ENCODE peak calls at places on chromosome 22, in six cellular contexts. T, Y, R, J, U and X are unnamed samples.

GRCh38 chr22:19848298-19849224 is 6.1 kb downstream of the GNB1L start:
- DNase-seq in U (no peak), T (no peak), J (no peak), Y (peak), R (no peak), X (no peak)

GRCh38 chr22:30763815-30764686 is 69.4 kb downstream of the OSBP2 start:
- DNase-seq in Y (peak), J (peak), R (no peak), U (peak), T (peak), X (peak)

GRCh38 chr22:42522546-42522945 is 3.0 kb upstream of the RRP7A start:
- DNase-seq in R (no peak), U (no peak), T (no peak), J (no peak), Y (no peak), X (no peak)

GRCh38 chr22:23608583-23608982 is 23.5 kb downstream of the DRICH1 start:
- DNase-seq in R (no peak), U (peak), T (peak), J (no peak), Y (no peak), X (no peak)

GRCh38 chr22:27238935-27239510 is 562.5 kb downstream of the MN1 start:
- DNase-seq in Y (no peak), R (no peak), T (no peak), J (no peak), U (peak), X (peak)

GRCh38 chr22:17890245-17890671 is 116.0 kb upstream of the BID start:
- DNase-seq in T (no peak), Y (no peak), R (no peak), U (no peak), J (no peak), X (no peak)

GRCh38 chr22:26994801-26995200 is 337.4 kb downstream of the MIAT start:
- DNase-seq in T (no peak), U (no peak), Y (no peak), R (no peak), J (no peak), X (no peak)

GRCh38 chr22:30606455-30607299 is at the start of gene TCN2:
- DNase-seq in R (no peak), T (peak), U (peak), J (peak), Y (no peak), X (peak)

GRCh38 chr22:31790240-31790639 is 36.4 kb downstream of the DEPDC5 start:
- DNase-seq in Y (no peak), J (no peak), R (no peak), U (no peak), T (no peak), X (no peak)

GRCh38 chr22:48845356-48845936 is 982.2 kb downstream of the BRD1 start:
- DNase-seq in U (no peak), Y (no peak), R (no peak), J (no peak), T (no peak), X (no peak)

GRCh38 chr22:38133331-38133730 is 22.8 kb upstream of the BAIAP2L2 start:
- DNase-seq in T (no peak), Y (no peak), U (no peak), R (no peak), J (no peak), X (no peak)

GRCh38 chr22:39171623-39172264 is 19.3 kb upstream of the CBX7 start:
- DNase-seq in Y (no peak), R (no peak), U (no peak), T (no peak), J (no peak), X (no peak)

GRCh38 chr22:23178512-23179254 is 1.6 kb upstream of the BCR start:
- DNase-seq in U (peak), T (peak), Y (peak), R (no peak), J (no peak), X (peak)

GRCh38 chr22:35413624-35414023 is 13.7 kb downstream of the MCM5 start:
- DNase-seq in R (no peak), T (no peak), J (no peak), Y (no peak), U (no peak), X (no peak)

GRCh38 chr22:24791362-24791761 is 14.6 kb upstream of the SGSM1 start:
- DNase-seq in U (no peak), J (no peak), T (no peak), R (no peak), Y (no peak), X (no peak)

GRCh38 chr22:49076300-49077035 is 751.2 kb downstream of the BRD1 start:
- DNase-seq in T (no peak), Y (no peak), J (no peak), R (no peak), U (no peak), X (peak)

GRCh38 chr22:23264610-23265388 is 84.5 kb downstream of the BCR start:
- DNase-seq in J (no peak), T (no peak), U (peak), R (no peak), Y (no peak), X (no peak)

DNA sequence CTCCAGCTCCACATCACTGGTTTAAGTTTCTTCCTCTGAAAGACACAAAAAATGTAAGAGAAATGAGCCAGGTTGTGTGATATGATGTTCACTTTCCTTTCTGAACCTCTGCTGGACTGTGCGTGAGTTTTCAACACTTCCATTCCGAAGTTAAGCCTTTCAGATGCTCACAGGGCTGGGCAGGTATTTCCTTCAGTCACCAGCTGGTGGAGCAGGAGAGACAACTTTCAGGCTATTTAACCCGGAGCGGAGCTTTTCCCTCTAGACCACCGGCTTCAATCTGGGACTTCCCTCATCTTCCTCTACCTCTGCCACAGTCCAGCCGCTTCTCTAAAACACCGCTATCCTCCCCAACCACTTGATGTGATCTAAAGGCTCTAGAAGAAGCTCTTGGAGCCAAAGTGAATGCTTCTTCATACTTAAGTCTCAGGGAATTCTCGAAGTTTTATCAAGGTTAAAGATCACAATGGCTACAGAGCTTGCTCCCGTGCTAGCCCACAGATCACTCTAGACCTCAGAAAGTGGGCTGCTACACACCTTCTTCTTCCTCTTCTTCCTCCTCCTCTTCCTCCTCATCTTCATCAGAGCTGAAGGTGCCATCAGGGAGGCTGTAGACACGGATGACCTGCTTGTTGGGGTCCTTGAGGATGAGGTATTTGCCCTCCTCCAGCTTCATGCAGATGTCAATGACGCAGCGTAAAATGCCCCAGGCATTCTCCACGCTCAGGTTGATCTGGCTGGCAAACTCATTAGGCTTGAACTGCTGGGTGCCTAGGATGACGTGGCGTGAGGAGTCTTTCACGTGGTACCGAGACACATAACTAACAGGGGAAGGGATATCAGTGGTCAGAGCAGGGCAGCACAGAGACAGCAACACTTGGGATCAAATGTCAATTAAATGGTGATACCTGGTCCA is 4.4 kb upstream of the FOXRED2 start:
- DNase-seq in Y (no peak), R (no peak), J (peak), U (peak), T (peak), X (peak)
- TF ChIP-seq SIN3A in Y (no peak), R (no peak), J (no peak), U (no peak), T (no peak), X (peak)

GRCh38 chr22:45537734-45538181 is 35.1 kb downstream of the FBLN1 start:
- DNase-seq in Y (no peak), T (no peak), U (no peak), J (no peak), R (no peak), X (peak)
- TF ChIP-seq RAD21 in Y (no peak), T (no peak), U (no peak), J (no peak), R (no peak), X (no peak)

DNA sequence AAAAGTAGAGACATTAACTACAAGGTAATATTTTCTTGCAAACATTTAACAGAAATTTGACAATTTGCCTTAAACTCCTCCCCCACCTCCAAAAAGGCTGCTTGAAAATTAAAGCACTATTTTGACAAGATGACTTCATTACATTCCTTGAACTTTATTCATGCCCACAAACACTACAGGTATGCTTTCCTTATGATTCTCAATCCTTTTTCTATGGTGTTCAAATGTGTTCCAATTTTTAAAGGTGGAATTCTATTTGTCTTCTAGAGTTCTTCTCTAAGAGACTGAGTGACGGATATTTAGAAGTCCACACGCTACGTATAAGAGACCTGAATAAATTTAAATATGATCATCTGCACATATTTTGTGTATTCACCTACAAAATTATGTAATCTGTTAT is 69.4 kb downstream of the MRTFA start:
- DNase-seq in T (no peak), U (no peak), J (no peak), Y (no peak), R (no peak), X (no peak)
- TF ChIP-seq SIN3A in T (no peak), U (no peak), J (no peak), Y (no peak), R (no peak), X (no peak)

GRCh38 chr22:50119768-50120251 is 30.0 kb downstream of the MOV10L1 start:
- DNase-seq in R (no peak), T (no peak), U (no peak), Y (no peak), J (no peak), X (no peak)
- TF ChIP-seq RAD21 in R (no peak), T (no peak), U (no peak), Y (no peak), J (no peak), X (no peak)

GRCh38 chr22:46326066-46326680 is 9.3 kb upstream of the TRMU start:
- DNase-seq in U (no peak), T (no peak), Y (no peak), J (no peak), R (no peak), X (no peak)
- TF ChIP-seq SIN3A in U (no peak), T (no peak), Y (no peak), J (no peak), R (no peak), X (no peak)

DNA sequence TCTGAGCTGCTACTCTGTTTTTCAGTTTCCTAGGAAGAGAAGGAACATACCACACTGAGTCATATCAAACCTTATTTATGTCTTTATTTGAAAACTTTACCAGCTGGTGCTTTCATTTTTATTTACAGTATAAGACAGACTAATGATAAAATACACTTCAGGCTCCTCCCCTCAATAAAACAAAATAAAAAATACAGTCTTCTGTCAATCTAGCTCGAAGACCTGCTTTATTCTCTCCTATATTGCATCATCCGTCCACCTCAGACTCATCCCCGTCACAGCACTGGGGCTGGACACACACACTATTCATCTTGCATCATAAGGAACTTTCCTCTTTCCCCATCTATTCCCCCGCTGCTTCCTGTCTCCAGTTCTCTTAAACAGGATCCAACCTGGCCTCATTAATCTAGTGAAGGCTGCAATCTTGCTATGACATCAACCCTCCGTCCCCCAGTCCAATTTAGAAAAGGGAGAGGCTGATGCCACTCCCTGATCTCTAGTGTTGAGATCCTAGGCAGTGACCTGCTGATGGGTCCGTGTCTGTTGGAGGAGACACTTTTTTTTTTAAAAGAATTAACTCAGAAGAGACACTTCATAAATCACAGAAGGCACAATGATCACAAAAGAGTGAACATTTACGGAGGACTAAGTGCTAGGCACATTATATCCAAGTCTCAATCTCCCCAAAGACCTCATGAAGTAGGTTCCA is 1.1 kb downstream of the XBP1 start:
- DNase-seq in U (peak), Y (peak), R (no peak), J (peak), T (no peak), X (peak)
- TF ChIP-seq RAD21 in U (no peak), Y (no peak), R (no peak), J (peak), T (no peak), X (no peak)